ENCODE peak calls at places on chromosomes 2 and 18, in six cellular contexts. One of them, this sample, is unnamed.

GRCh38 chr18:24138281-24138883 is 480 bp upstream of the CABYR start:
- DNase-seq in AG04449: no peak
- DNase-seq in aorta: no peak
- DNase-seq in CD8-positive, alpha-beta memory T cell: peak
- DNase-seq in left ventricle myocardium inferior: no peak
- DNase-seq in MG63: no peak
- DNase-seq in this sample: no peak

GRCh38 chr2:11921030-11921583 is 174.7 kb downstream of the LPIN1 start:
- DNase-seq in AG04449: no peak
- DNase-seq in aorta: no peak
- DNase-seq in CD8-positive, alpha-beta memory T cell: no peak
- DNase-seq in left ventricle myocardium inferior: no peak
- DNase-seq in MG63: no peak
- DNase-seq in this sample: no peak

GRCh38 chr2:68466361-68466777 is 725 bp downstream of the FBXO48 start:
- DNase-seq in AG04449: no peak
- DNase-seq in aorta: no peak
- DNase-seq in CD8-positive, alpha-beta memory T cell: peak
- DNase-seq in left ventricle myocardium inferior: no peak
- DNase-seq in MG63: peak
- DNase-seq in this sample: no peak

GRCh38 chr2:214591359-214591758 is 180.5 kb downstream of the VWC2L start:
- DNase-seq in AG04449: no peak
- DNase-seq in aorta: no peak
- DNase-seq in CD8-positive, alpha-beta memory T cell: no peak
- DNase-seq in left ventricle myocardium inferior: no peak
- DNase-seq in MG63: no peak
- DNase-seq in this sample: no peak

GRCh38 chr2:45935791-45936622 is 284.5 kb downstream of the PRKCE start:
- DNase-seq in AG04449: peak
- DNase-seq in aorta: peak
- DNase-seq in CD8-positive, alpha-beta memory T cell: peak
- DNase-seq in left ventricle myocardium inferior: peak
- DNase-seq in MG63: peak
- DNase-seq in this sample: peak

GRCh38 chr18:48230459-48231113 is 178.6 kb downstream of the ZBTB7C start:
- DNase-seq in AG04449: no peak
- DNase-seq in aorta: peak
- DNase-seq in CD8-positive, alpha-beta memory T cell: no peak
- DNase-seq in left ventricle myocardium inferior: no peak
- DNase-seq in MG63: peak
- DNase-seq in this sample: no peak

GRCh38 chr2:28956415-28956826 is 24.7 kb upstream of the TOGARAM2 start:
- DNase-seq in AG04449: no peak
- DNase-seq in aorta: no peak
- DNase-seq in CD8-positive, alpha-beta memory T cell: peak
- DNase-seq in left ventricle myocardium inferior: no peak
- DNase-seq in MG63: peak
- DNase-seq in this sample: no peak

GRCh38 chr2:160397530-160397865 is 96.1 kb downstream of the RBMS1 start:
- DNase-seq in AG04449: no peak
- DNase-seq in aorta: no peak
- DNase-seq in CD8-positive, alpha-beta memory T cell: no peak
- DNase-seq in left ventricle myocardium inferior: no peak
- DNase-seq in MG63: peak
- DNase-seq in this sample: no peak

DNA sequence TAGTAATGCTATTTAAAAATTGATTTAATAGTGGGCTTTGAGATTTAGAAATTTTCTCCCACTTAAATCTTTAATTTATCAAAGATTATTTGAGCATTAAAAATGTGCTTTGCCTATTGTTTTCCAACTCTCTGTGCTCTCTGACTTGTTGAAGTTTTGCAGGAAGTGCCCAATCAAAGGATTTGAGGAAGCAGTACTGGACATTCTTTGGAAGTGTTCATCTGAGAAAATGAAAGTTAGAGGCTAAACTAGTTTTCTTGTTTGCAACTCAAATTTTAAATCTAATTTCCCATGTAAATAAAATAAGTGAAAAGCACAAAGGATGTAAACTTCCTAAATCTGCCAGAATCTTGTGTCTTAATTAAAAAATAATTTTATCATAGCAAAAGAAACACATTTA is 89.1 kb downstream of the CAMKMT start:
- DNase-seq in AG04449: no peak
- DNase-seq in aorta: no peak
- DNase-seq in CD8-positive, alpha-beta memory T cell: no peak
- DNase-seq in left ventricle myocardium inferior: no peak
- DNase-seq in MG63: no peak
- DNase-seq in this sample: no peak
- H3K4me3 ChIP-seq in AG04449: no peak
- H3K4me3 ChIP-seq in aorta: no peak
- H3K4me3 ChIP-seq in CD8-positive, alpha-beta memory T cell: no peak
- H3K4me3 ChIP-seq in left ventricle myocardium inferior: no peak
- H3K4me3 ChIP-seq in MG63: no peak
- H3K4me3 ChIP-seq in this sample: no peak

DNA sequence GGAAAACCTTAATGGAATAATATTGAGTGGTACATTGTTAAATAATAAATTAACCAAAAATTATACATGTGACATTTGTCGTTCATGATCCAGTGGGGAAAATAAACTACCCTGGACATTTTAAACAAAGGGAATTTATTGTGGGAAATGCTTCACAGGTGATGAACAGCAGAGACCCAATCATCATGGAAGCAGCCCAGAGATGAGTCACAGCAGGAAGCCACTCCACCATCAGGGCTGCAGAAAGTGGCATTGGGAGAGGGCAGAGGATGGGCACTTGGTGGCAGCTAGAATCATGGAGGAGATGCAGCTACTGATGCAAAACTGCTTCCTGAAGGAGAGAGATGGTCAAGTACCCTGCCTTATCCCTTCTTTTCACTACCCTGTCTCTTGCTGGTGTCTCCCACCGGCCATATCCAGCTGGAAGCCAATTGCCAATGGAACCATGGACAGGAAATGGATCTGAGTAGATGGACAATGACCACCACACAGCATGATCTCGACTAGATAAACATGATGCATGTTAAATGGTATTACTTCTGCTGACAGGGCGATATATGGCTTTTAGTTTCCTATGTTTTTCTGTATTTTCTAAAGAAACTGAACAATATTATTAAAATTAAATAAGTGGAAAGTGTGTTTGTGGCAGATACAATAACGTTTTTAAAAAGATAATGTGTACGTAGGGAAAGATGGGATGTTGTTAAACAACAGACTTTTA is 139.8 kb downstream of the RPIA start:
- DNase-seq in AG04449: no peak
- DNase-seq in aorta: no peak
- DNase-seq in CD8-positive, alpha-beta memory T cell: no peak
- DNase-seq in left ventricle myocardium inferior: no peak
- DNase-seq in MG63: no peak
- DNase-seq in this sample: no peak
- H3K4me3 ChIP-seq in AG04449: no peak
- H3K4me3 ChIP-seq in aorta: no peak
- H3K4me3 ChIP-seq in CD8-positive, alpha-beta memory T cell: no peak
- H3K4me3 ChIP-seq in left ventricle myocardium inferior: no peak
- H3K4me3 ChIP-seq in MG63: no peak
- H3K4me3 ChIP-seq in this sample: no peak

DNA sequence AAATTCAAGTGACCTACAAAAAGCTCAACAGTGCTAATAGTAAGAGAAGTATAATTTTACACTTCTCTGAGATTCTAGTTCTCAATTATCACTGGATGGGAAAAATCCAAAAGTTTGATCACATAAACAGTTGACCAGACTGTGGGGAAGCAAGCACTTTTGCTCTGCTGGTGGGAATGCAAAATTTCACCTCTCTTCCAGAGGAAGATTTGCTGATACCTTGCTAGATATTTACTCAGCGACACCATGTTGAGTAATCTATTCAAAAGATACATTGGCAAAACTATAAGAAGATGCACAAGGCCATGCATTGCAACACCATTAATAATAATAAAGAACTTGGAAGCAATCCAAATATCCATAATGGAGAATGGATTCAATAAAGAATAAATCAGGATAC is 204.4 kb downstream of the MREG start:
- DNase-seq in AG04449: no peak
- DNase-seq in aorta: no peak
- DNase-seq in CD8-positive, alpha-beta memory T cell: no peak
- DNase-seq in left ventricle myocardium inferior: no peak
- DNase-seq in MG63: no peak
- DNase-seq in this sample: no peak
- H3K4me3 ChIP-seq in AG04449: no peak
- H3K4me3 ChIP-seq in aorta: no peak
- H3K4me3 ChIP-seq in CD8-positive, alpha-beta memory T cell: no peak
- H3K4me3 ChIP-seq in left ventricle myocardium inferior: no peak
- H3K4me3 ChIP-seq in MG63: no peak
- H3K4me3 ChIP-seq in this sample: no peak

GRCh38 chr2:203710211-203710610 is 3.8 kb downstream of the CD28 start:
- DNase-seq in AG04449: no peak
- DNase-seq in aorta: no peak
- DNase-seq in CD8-positive, alpha-beta memory T cell: no peak
- DNase-seq in left ventricle myocardium inferior: no peak
- DNase-seq in MG63: no peak
- DNase-seq in this sample: no peak

GRCh38 chr2:203706403-203706802 is at the start of gene CD28:
- DNase-seq in AG04449: no peak
- DNase-seq in aorta: peak
- DNase-seq in CD8-positive, alpha-beta memory T cell: peak
- DNase-seq in left ventricle myocardium inferior: no peak
- DNase-seq in MG63: no peak
- DNase-seq in this sample: no peak

GRCh38 chr2:203705184-203705583 is 1.3 kb upstream of the CD28 start:
- DNase-seq in AG04449: no peak
- DNase-seq in aorta: no peak
- DNase-seq in CD8-positive, alpha-beta memory T cell: peak
- DNase-seq in left ventricle myocardium inferior: no peak
- DNase-seq in MG63: no peak
- DNase-seq in this sample: no peak

GRCh38 chr2:203708846-203709815 is 2.7 kb downstream of the CD28 start:
- DNase-seq in AG04449: no peak
- DNase-seq in aorta: no peak
- DNase-seq in CD8-positive, alpha-beta memory T cell: no peak
- DNase-seq in left ventricle myocardium inferior: no peak
- DNase-seq in MG63: no peak
- DNase-seq in this sample: no peak

GRCh38 chr2:203707530-203707929 is 1.1 kb downstream of the CD28 start:
- DNase-seq in AG04449: no peak
- DNase-seq in aorta: no peak
- DNase-seq in CD8-positive, alpha-beta memory T cell: no peak
- DNase-seq in left ventricle myocardium inferior: no peak
- DNase-seq in MG63: no peak
- DNase-seq in this sample: no peak
- H3K4me3 ChIP-seq in AG04449: no peak
- H3K4me3 ChIP-seq in aorta: no peak
- H3K4me3 ChIP-seq in CD8-positive, alpha-beta memory T cell: peak
- H3K4me3 ChIP-seq in left ventricle myocardium inferior: no peak
- H3K4me3 ChIP-seq in MG63: no peak
- H3K4me3 ChIP-seq in this sample: no peak

This sample was measured in HFF-Myc.